ENCODE peak calls at places on chromosomes 5 and 9, in nine cellular contexts. B is stomach, V is IMR-90, O is adrenal gland, A is transverse colon, I is ovary, C is K562, Q is body of pancreas, Z is suprapubic skin. M is an unnamed sample.

GRCh38 chr9:111743275-111743674 is 51.5 kb downstream of the SHOC1 start:
- DNase-seq in B (no peak), V (peak), C (no peak), Z (no peak), A (no peak), I (no peak), Q (no peak), O (no peak), M (no peak)

GRCh38 chr5:142079243-142079642 is 29.3 kb upstream of the NDFIP1 start:
- DNase-seq in Q (no peak), C (no peak), I (no peak), A (no peak), Z (no peak), V (no peak), B (no peak), O (no peak), M (no peak)

GRCh38 chr5:74562116-74562515 is 78.4 kb downstream of the ENC1 start:
- DNase-seq in V (no peak), C (no peak), B (no peak), I (no peak), A (no peak), Z (no peak), Q (no peak), O (no peak), M (no peak)

GRCh38 chr9:27535701-27536118 is 6.1 kb upstream of the MOB3B start:
- DNase-seq in V (no peak), B (no peak), O (no peak), I (no peak), Z (no peak), A (no peak), Q (no peak), C (peak), M (no peak)

GRCh38 chr9:70229579-70229978 is 29.2 kb upstream of the SMC5 start:
- DNase-seq in V (peak), I (no peak), Q (no peak), C (no peak), A (no peak), O (no peak), Z (no peak), B (no peak), M (no peak)

GRCh38 chr5:74233571-74233970 is 407.0 kb downstream of the ENC1 start:
- DNase-seq in C (no peak), A (no peak), V (peak), Q (no peak), I (no peak), Z (no peak), O (no peak), B (no peak), M (no peak)

GRCh38 chr9:70499621-70500020 is 85.2 kb upstream of the KLF9 start:
- DNase-seq in Q (no peak), I (no peak), O (no peak), B (no peak), C (no peak), A (no peak), V (no peak), Z (no peak), M (no peak)

GRCh38 chr5:74040811-74041491 is 415.0 kb downstream of the ARHGEF28 start:
- DNase-seq in A (no peak), C (no peak), V (no peak), O (no peak), I (no peak), Q (no peak), B (no peak), Z (no peak), M (no peak)

GRCh38 chr9:136769710-136770191 is 5.4 kb upstream of the LCN15 start:
- DNase-seq in Z (no peak), B (no peak), C (peak), A (peak), V (no peak), Q (peak), I (no peak), O (peak), M (no peak)

GRCh38 chr9:137453643-137454081 is 5.5 kb downstream of the NSMF start:
- DNase-seq in B (peak), C (peak), A (peak), O (peak), V (peak), Q (peak), I (peak), Z (peak), M (peak)

GRCh38 chr9:133327834-133328484 is 8.0 kb downstream of the SURF6 start:
- DNase-seq in Q (no peak), I (no peak), B (no peak), O (peak), C (no peak), V (no peak), A (no peak), Z (peak), M (peak)

GRCh38 chr5:56206126-56206525 is 27.0 kb downstream of the ANKRD55 start:
- DNase-seq in O (no peak), I (no peak), A (no peak), C (no peak), B (no peak), Q (no peak), V (peak), Z (no peak), M (no peak)
- TF ChIP-seq POLR2A in O (no peak), I (no peak), A (no peak), C (no peak), B (no peak), Q (no peak), V (no peak), Z (no peak), M (no peak)

DNA sequence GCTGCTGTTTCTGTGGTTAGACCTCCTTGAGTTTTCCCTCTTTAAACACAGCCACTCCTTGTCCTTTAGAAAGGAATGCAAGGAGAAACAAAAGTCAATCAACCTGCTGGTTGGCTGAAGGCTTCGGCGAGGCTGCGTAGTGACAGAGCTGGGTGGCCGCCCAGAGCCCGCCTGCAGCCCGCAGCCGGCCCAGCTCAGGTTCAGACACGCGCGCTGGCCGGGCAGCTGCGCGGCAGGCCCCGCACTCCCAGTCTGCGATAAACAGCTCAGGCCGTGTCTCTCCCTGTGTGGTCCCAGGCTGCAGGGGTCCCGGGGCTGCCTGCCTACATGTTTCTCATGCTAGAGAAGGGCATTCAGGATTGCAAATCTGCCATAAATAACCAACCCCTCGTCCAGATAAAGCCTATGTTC is 115.4 kb downstream of the HSD17B3 start:
- DNase-seq in C (no peak), B (peak), Z (no peak), V (no peak), A (peak), O (no peak), Q (peak), I (peak), M (no peak)
- H3K4me3 ChIP-seq in C (no peak), B (no peak), Z (peak), V (no peak), A (no peak), O (no peak), Q (no peak), I (no peak), M (no peak)

DNA sequence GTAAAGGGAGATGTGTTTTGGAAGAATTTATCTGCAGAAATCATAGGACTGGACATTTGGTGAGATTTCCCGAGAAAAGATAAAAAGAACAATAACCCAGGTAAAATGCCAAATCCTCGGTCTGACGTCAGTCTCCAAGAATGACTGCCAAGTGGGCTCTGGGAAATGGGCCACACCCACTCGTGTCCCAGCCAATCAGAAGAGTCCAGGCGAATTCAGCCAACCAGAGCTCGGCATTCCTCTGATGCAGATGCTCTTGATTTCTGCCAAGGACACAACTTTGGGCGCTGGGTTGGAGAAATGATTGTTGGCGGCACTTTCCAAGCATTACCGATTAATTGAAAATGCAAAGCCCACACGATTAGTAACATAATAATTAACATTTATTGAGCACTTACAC is 73.3 kb downstream of the FGF18 start:
- DNase-seq in V (no peak), A (no peak), C (peak), O (no peak), Z (no peak), Q (no peak), I (no peak), B (no peak), M (no peak)
- TF ChIP-seq POLR2A in V (no peak), A (no peak), C (no peak), O (no peak), Z (no peak), Q (no peak), I (no peak), B (no peak), M (no peak)

GRCh38 chr5:87113848-87114247 is 153.8 kb upstream of the RASA1 start:
- DNase-seq in C (no peak), V (peak), A (no peak), Q (no peak), B (no peak), O (no peak), I (no peak), Z (no peak), M (no peak)
- H3K4me3 ChIP-seq in C (no peak), V (no peak), A (no peak), Q (no peak), B (no peak), O (no peak), I (no peak), Z (no peak), M (no peak)

GRCh38 chr9:446074-446699 is 231.5 kb downstream of the DOCK8 start:
- DNase-seq in Z (no peak), A (no peak), B (no peak), V (no peak), O (no peak), C (no peak), Q (no peak), I (no peak), M (no peak)
- TF ChIP-seq POLR2A in Z (no peak), A (no peak), B (no peak), V (no peak), O (no peak), C (no peak), Q (no peak), I (no peak), M (no peak)

DNA sequence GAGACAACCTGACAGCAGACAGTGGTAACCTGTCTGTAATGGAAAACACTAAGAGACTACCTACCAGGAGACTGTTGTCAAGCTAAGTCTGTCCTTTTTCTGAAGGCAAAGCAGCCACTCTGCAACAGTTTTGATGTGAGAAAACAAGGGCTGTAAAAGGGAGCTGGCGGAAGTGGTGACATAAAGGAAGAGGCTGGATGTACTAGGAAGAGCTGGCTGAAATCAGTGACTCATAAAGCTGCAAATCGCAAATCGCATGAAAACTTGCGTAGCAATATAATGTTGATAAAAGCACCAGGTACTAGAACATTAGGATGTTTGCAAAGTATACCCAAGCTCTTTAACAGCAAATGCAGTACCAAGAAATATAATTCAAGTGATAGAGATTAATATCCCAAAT is 1.4 kb downstream of the NSUN2 start:
- DNase-seq in O (no peak), I (no peak), V (no peak), C (no peak), Z (no peak), Q (no peak), A (no peak), B (no peak), M (no peak)
- H3K4me3 ChIP-seq in O (no peak), I (no peak), V (no peak), C (peak), Z (peak), Q (no peak), A (no peak), B (no peak), M (no peak)

GRCh38 chr5:55994998-55995914 is 493 bp upstream of the IL6ST start:
- DNase-seq in V (peak), O (peak), Z (peak), C (peak), A (peak), Q (peak), I (peak), B (peak), M (peak)
- TF ChIP-seq POLR2A in V (peak), O (peak), Z (no peak), C (peak), A (peak), Q (peak), I (peak), B (no peak), M (no peak)

GRCh38 chr9:121123816-121124536 is 49.2 kb downstream of the CNTRL start:
- DNase-seq in I (no peak), C (no peak), V (no peak), B (no peak), Z (no peak), O (no peak), A (no peak), Q (no peak), M (no peak)

GRCh38 chr9:121121582-121122087 is 46.9 kb downstream of the CNTRL start:
- DNase-seq in O (peak), I (peak), B (peak), Q (peak), C (peak), Z (peak), A (peak), V (peak), M (peak)

GRCh38 chr9:121120386-121120785 is 45.6 kb downstream of the CNTRL start:
- DNase-seq in A (no peak), Z (no peak), Q (no peak), B (no peak), V (no peak), O (no peak), I (no peak), C (no peak), M (no peak)

GRCh38 chr9:121125590-121125989 is 50.8 kb downstream of the CNTRL start:
- DNase-seq in B (no peak), C (no peak), Z (no peak), O (no peak), A (no peak), Q (no peak), V (no peak), I (no peak), M (no peak)

GRCh38 chr9:121122450-121123032 is 47.8 kb downstream of the CNTRL start:
- DNase-seq in O (no peak), I (no peak), C (no peak), A (no peak), Z (no peak), Q (no peak), V (no peak), B (no peak), M (no peak)
- H3K4me3 ChIP-seq in O (no peak), I (no peak), C (peak), A (peak), Z (peak), Q (no peak), V (peak), B (peak), M (peak)

GRCh38 chr9:100426532-100427365 is at the start of gene MSANTD3:
- DNase-seq in O (peak), I (peak), B (peak), C (peak), V (peak), Z (no peak), A (peak), Q (peak), M (peak)
- TF ChIP-seq POLR2A in O (peak), I (peak), B (no peak), C (peak), V (peak), Z (no peak), A (no peak), Q (no peak), M (no peak)

GRCh38 chr9:2962471-2963172 is 118.7 kb upstream of the PUM3 start:
- DNase-seq in A (no peak), Z (no peak), C (no peak), V (no peak), O (no peak), B (no peak), Q (no peak), I (no peak), M (no peak)
- H3K4me3 ChIP-seq in A (no peak), Z (no peak), C (no peak), V (no peak), O (no peak), B (no peak), Q (no peak), I (no peak), M (no peak)

M was measured in spleen.